ENCODE peak calls at places on chromosome 1, in eight cellular contexts. One of them, this sample, is unnamed.

GRCh38 chr1:155389831-155390230 is 69.1 kb downstream of the RUSC1 start:
- DNase-seq in body of pancreas: no peak
- DNase-seq in activated T-helper 1 cell treated with Interleukin-2 at 50 U/mL for 16 hours: no peak
- DNase-seq in pons: no peak
- DNase-seq in activated CD4-positive, alpha-beta T cell treated with anti-CD3 and anti-CD28 coated beads, Interleukin-2, amount 50 U/mL, for 1 hour: no peak
- DNase-seq in stimulated activated CD4-positive, alpha-beta T cell treated with anti-CD3 and anti-CD28 coated beads, Interleukin-2, amount 100 ng/mL, for 24 hours: no peak
- DNase-seq in IMR-90: peak; percentile 81
- DNase-seq in sigmoid colon: no peak
- DNase-seq in this sample: no peak

GRCh38 chr1:7558041-7558461 is 213.0 kb upstream of the VAMP3 start:
- DNase-seq in activated T-helper 1 cell treated with Interleukin-2 at 50 U/mL for 16 hours: no peak
- DNase-seq in pons: no peak
- DNase-seq in IMR-90: no peak
- DNase-seq in activated CD4-positive, alpha-beta T cell treated with anti-CD3 and anti-CD28 coated beads, Interleukin-2, amount 50 U/mL, for 1 hour: no peak
- DNase-seq in stimulated activated CD4-positive, alpha-beta T cell treated with anti-CD3 and anti-CD28 coated beads, Interleukin-2, amount 100 ng/mL, for 24 hours: no peak
- DNase-seq in body of pancreas: no peak
- DNase-seq in sigmoid colon: no peak
- DNase-seq in this sample: peak; percentile 50

GRCh38 chr1:109776911-109777310 is 13.2 kb upstream of the EPS8L3 start:
- DNase-seq in activated T-helper 1 cell treated with Interleukin-2 at 50 U/mL for 16 hours: peak; percentile 60
- DNase-seq in activated CD4-positive, alpha-beta T cell treated with anti-CD3 and anti-CD28 coated beads, Interleukin-2, amount 50 U/mL, for 1 hour: peak; percentile 72
- DNase-seq in pons: peak; percentile 91
- DNase-seq in sigmoid colon: peak; percentile 94
- DNase-seq in IMR-90: peak; percentile 78
- DNase-seq in stimulated activated CD4-positive, alpha-beta T cell treated with anti-CD3 and anti-CD28 coated beads, Interleukin-2, amount 100 ng/mL, for 24 hours: peak; percentile 80
- DNase-seq in body of pancreas: peak; percentile 84
- DNase-seq in this sample: peak; percentile 89

GRCh38 chr1:156900896-156901589 is 7.5 kb downstream of the PEAR1 start:
- DNase-seq in sigmoid colon: no peak
- DNase-seq in body of pancreas: no peak
- DNase-seq in activated CD4-positive, alpha-beta T cell treated with anti-CD3 and anti-CD28 coated beads, Interleukin-2, amount 50 U/mL, for 1 hour: no peak
- DNase-seq in activated T-helper 1 cell treated with Interleukin-2 at 50 U/mL for 16 hours: no peak
- DNase-seq in stimulated activated CD4-positive, alpha-beta T cell treated with anti-CD3 and anti-CD28 coated beads, Interleukin-2, amount 100 ng/mL, for 24 hours: no peak
- DNase-seq in pons: no peak
- DNase-seq in IMR-90: no peak
- DNase-seq in this sample: no peak

GRCh38 chr1:223140551-223140950 is 2.5 kb downstream of the TLR5 start:
- DNase-seq in stimulated activated CD4-positive, alpha-beta T cell treated with anti-CD3 and anti-CD28 coated beads, Interleukin-2, amount 100 ng/mL, for 24 hours: no peak
- DNase-seq in activated CD4-positive, alpha-beta T cell treated with anti-CD3 and anti-CD28 coated beads, Interleukin-2, amount 50 U/mL, for 1 hour: no peak
- DNase-seq in sigmoid colon: peak; percentile 39
- DNase-seq in activated T-helper 1 cell treated with Interleukin-2 at 50 U/mL for 16 hours: no peak
- DNase-seq in pons: no peak
- DNase-seq in body of pancreas: no peak
- DNase-seq in IMR-90: no peak
- DNase-seq in this sample: no peak

GRCh38 chr1:1021010-1021845 is 1.3 kb downstream of the AGRN start:
- DNase-seq in stimulated activated CD4-positive, alpha-beta T cell treated with anti-CD3 and anti-CD28 coated beads, Interleukin-2, amount 100 ng/mL, for 24 hours: no peak
- DNase-seq in activated T-helper 1 cell treated with Interleukin-2 at 50 U/mL for 16 hours: no peak
- DNase-seq in body of pancreas: peak; percentile 69
- DNase-seq in sigmoid colon: peak; percentile 83
- DNase-seq in IMR-90: peak; percentile 72
- DNase-seq in activated CD4-positive, alpha-beta T cell treated with anti-CD3 and anti-CD28 coated beads, Interleukin-2, amount 50 U/mL, for 1 hour: no peak
- DNase-seq in pons: no peak
- DNase-seq in this sample: peak; percentile 50

GRCh38 chr1:34642679-34643078 is 112.2 kb upstream of the GJB5 start:
- DNase-seq in activated CD4-positive, alpha-beta T cell treated with anti-CD3 and anti-CD28 coated beads, Interleukin-2, amount 50 U/mL, for 1 hour: no peak
- DNase-seq in activated T-helper 1 cell treated with Interleukin-2 at 50 U/mL for 16 hours: no peak
- DNase-seq in stimulated activated CD4-positive, alpha-beta T cell treated with anti-CD3 and anti-CD28 coated beads, Interleukin-2, amount 100 ng/mL, for 24 hours: no peak
- DNase-seq in body of pancreas: no peak
- DNase-seq in sigmoid colon: no peak
- DNase-seq in IMR-90: no peak
- DNase-seq in pons: no peak
- DNase-seq in this sample: peak; percentile 42

GRCh38 chr1:224668991-224669390 is 52.9 kb downstream of the CNIH3 start:
- DNase-seq in body of pancreas: peak; percentile 59
- DNase-seq in stimulated activated CD4-positive, alpha-beta T cell treated with anti-CD3 and anti-CD28 coated beads, Interleukin-2, amount 100 ng/mL, for 24 hours: no peak
- DNase-seq in activated T-helper 1 cell treated with Interleukin-2 at 50 U/mL for 16 hours: no peak
- DNase-seq in sigmoid colon: no peak
- DNase-seq in pons: peak; percentile 32
- DNase-seq in IMR-90: no peak
- DNase-seq in activated CD4-positive, alpha-beta T cell treated with anti-CD3 and anti-CD28 coated beads, Interleukin-2, amount 50 U/mL, for 1 hour: no peak
- DNase-seq in this sample: no peak

GRCh38 chr1:50493710-50494109 is 70.5 kb upstream of the DMRTA2 start:
- DNase-seq in sigmoid colon: no peak
- DNase-seq in activated T-helper 1 cell treated with Interleukin-2 at 50 U/mL for 16 hours: no peak
- DNase-seq in activated CD4-positive, alpha-beta T cell treated with anti-CD3 and anti-CD28 coated beads, Interleukin-2, amount 50 U/mL, for 1 hour: no peak
- DNase-seq in IMR-90: no peak
- DNase-seq in pons: no peak
- DNase-seq in body of pancreas: no peak
- DNase-seq in stimulated activated CD4-positive, alpha-beta T cell treated with anti-CD3 and anti-CD28 coated beads, Interleukin-2, amount 100 ng/mL, for 24 hours: no peak
- DNase-seq in this sample: no peak

GRCh38 chr1:36843027-36843426 is 191.3 kb downstream of the GRIK3 start:
- DNase-seq in body of pancreas: no peak
- DNase-seq in sigmoid colon: no peak
- DNase-seq in stimulated activated CD4-positive, alpha-beta T cell treated with anti-CD3 and anti-CD28 coated beads, Interleukin-2, amount 100 ng/mL, for 24 hours: no peak
- DNase-seq in activated CD4-positive, alpha-beta T cell treated with anti-CD3 and anti-CD28 coated beads, Interleukin-2, amount 50 U/mL, for 1 hour: no peak
- DNase-seq in activated T-helper 1 cell treated with Interleukin-2 at 50 U/mL for 16 hours: no peak
- DNase-seq in IMR-90: no peak
- DNase-seq in pons: no peak
- DNase-seq in this sample: no peak

GRCh38 chr1:232728507-232729263 is 76.5 kb upstream of the MAP10 start:
- DNase-seq in activated T-helper 1 cell treated with Interleukin-2 at 50 U/mL for 16 hours: no peak
- DNase-seq in body of pancreas: no peak
- DNase-seq in activated CD4-positive, alpha-beta T cell treated with anti-CD3 and anti-CD28 coated beads, Interleukin-2, amount 50 U/mL, for 1 hour: no peak
- DNase-seq in sigmoid colon: no peak
- DNase-seq in pons: no peak
- DNase-seq in stimulated activated CD4-positive, alpha-beta T cell treated with anti-CD3 and anti-CD28 coated beads, Interleukin-2, amount 100 ng/mL, for 24 hours: no peak
- DNase-seq in IMR-90: peak; percentile 26
- DNase-seq in this sample: no peak

GRCh38 chr1:150973826-150974579 is 632 bp downstream of the CERS2 start:
- DNase-seq in stimulated activated CD4-positive, alpha-beta T cell treated with anti-CD3 and anti-CD28 coated beads, Interleukin-2, amount 100 ng/mL, for 24 hours: peak; percentile 55
- DNase-seq in body of pancreas: peak; percentile 48
- DNase-seq in activated CD4-positive, alpha-beta T cell treated with anti-CD3 and anti-CD28 coated beads, Interleukin-2, amount 50 U/mL, for 1 hour: peak; percentile 29
- DNase-seq in activated T-helper 1 cell treated with Interleukin-2 at 50 U/mL for 16 hours: peak; percentile 9
- DNase-seq in pons: no peak
- DNase-seq in sigmoid colon: no peak
- DNase-seq in IMR-90: no peak
- DNase-seq in this sample: peak; percentile 75

GRCh38 chr1:160855181-160855981 is 7.3 kb downstream of the CD244 start:
- DNase-seq in activated T-helper 1 cell treated with Interleukin-2 at 50 U/mL for 16 hours: no peak
- DNase-seq in IMR-90: no peak
- DNase-seq in sigmoid colon: no peak
- DNase-seq in body of pancreas: no peak
- DNase-seq in stimulated activated CD4-positive, alpha-beta T cell treated with anti-CD3 and anti-CD28 coated beads, Interleukin-2, amount 100 ng/mL, for 24 hours: no peak
- DNase-seq in activated CD4-positive, alpha-beta T cell treated with anti-CD3 and anti-CD28 coated beads, Interleukin-2, amount 50 U/mL, for 1 hour: no peak
- DNase-seq in pons: no peak
- DNase-seq in this sample: no peak

GRCh38 chr1:24952413-24952841 is 22.4 kb upstream of the RUNX3 start:
- DNase-seq in activated CD4-positive, alpha-beta T cell treated with anti-CD3 and anti-CD28 coated beads, Interleukin-2, amount 50 U/mL, for 1 hour: no peak
- DNase-seq in stimulated activated CD4-positive, alpha-beta T cell treated with anti-CD3 and anti-CD28 coated beads, Interleukin-2, amount 100 ng/mL, for 24 hours: peak; percentile 43
- DNase-seq in sigmoid colon: no peak
- DNase-seq in activated T-helper 1 cell treated with Interleukin-2 at 50 U/mL for 16 hours: no peak
- DNase-seq in body of pancreas: no peak
- DNase-seq in IMR-90: no peak
- DNase-seq in pons: no peak
- DNase-seq in this sample: no peak

GRCh38 chr1:10708807-10709523 is 87.5 kb downstream of the CASZ1 start:
- DNase-seq in IMR-90: no peak
- DNase-seq in pons: no peak
- DNase-seq in body of pancreas: no peak
- DNase-seq in activated T-helper 1 cell treated with Interleukin-2 at 50 U/mL for 16 hours: no peak
- DNase-seq in activated CD4-positive, alpha-beta T cell treated with anti-CD3 and anti-CD28 coated beads, Interleukin-2, amount 50 U/mL, for 1 hour: no peak
- DNase-seq in stimulated activated CD4-positive, alpha-beta T cell treated with anti-CD3 and anti-CD28 coated beads, Interleukin-2, amount 100 ng/mL, for 24 hours: no peak
- DNase-seq in sigmoid colon: no peak
- DNase-seq in this sample: no peak

GRCh38 chr1:16422041-16422440 is 15.2 kb downstream of the SPATA21 start:
- DNase-seq in activated T-helper 1 cell treated with Interleukin-2 at 50 U/mL for 16 hours: no peak
- DNase-seq in sigmoid colon: no peak
- DNase-seq in pons: no peak
- DNase-seq in IMR-90: no peak
- DNase-seq in stimulated activated CD4-positive, alpha-beta T cell treated with anti-CD3 and anti-CD28 coated beads, Interleukin-2, amount 100 ng/mL, for 24 hours: no peak
- DNase-seq in activated CD4-positive, alpha-beta T cell treated with anti-CD3 and anti-CD28 coated beads, Interleukin-2, amount 50 U/mL, for 1 hour: no peak
- DNase-seq in body of pancreas: no peak
- DNase-seq in this sample: no peak

GRCh38 chr1:1305300-1306069 is 2.2 kb downstream of the ACAP3 start:
- DNase-seq in stimulated activated CD4-positive, alpha-beta T cell treated with anti-CD3 and anti-CD28 coated beads, Interleukin-2, amount 100 ng/mL, for 24 hours: peak; percentile 70
- DNase-seq in activated T-helper 1 cell treated with Interleukin-2 at 50 U/mL for 16 hours: peak; percentile 62
- DNase-seq in IMR-90: peak; percentile 71
- DNase-seq in sigmoid colon: peak; percentile 92
- DNase-seq in body of pancreas: peak; percentile 53
- DNase-seq in pons: peak; percentile 42
- DNase-seq in activated CD4-positive, alpha-beta T cell treated with anti-CD3 and anti-CD28 coated beads, Interleukin-2, amount 50 U/mL, for 1 hour: peak; percentile 65
- DNase-seq in this sample: peak; percentile 44

GRCh38 chr1:11934295-11935039 is at the start of gene PLOD1:
- DNase-seq in activated CD4-positive, alpha-beta T cell treated with anti-CD3 and anti-CD28 coated beads, Interleukin-2, amount 50 U/mL, for 1 hour: peak; percentile 84
- DNase-seq in body of pancreas: peak; percentile 90
- DNase-seq in stimulated activated CD4-positive, alpha-beta T cell treated with anti-CD3 and anti-CD28 coated beads, Interleukin-2, amount 100 ng/mL, for 24 hours: peak; percentile 89
- DNase-seq in pons: peak; percentile 79
- DNase-seq in activated T-helper 1 cell treated with Interleukin-2 at 50 U/mL for 16 hours: peak; percentile 81
- DNase-seq in sigmoid colon: peak; percentile 95
- DNase-seq in IMR-90: peak; percentile 84
- DNase-seq in this sample: peak; percentile 79

GRCh38 chr1:10308001-10308400 is 90.9 kb upstream of the PGD start:
- DNase-seq in sigmoid colon: no peak
- DNase-seq in activated T-helper 1 cell treated with Interleukin-2 at 50 U/mL for 16 hours: peak; percentile 10
- DNase-seq in activated CD4-positive, alpha-beta T cell treated with anti-CD3 and anti-CD28 coated beads, Interleukin-2, amount 50 U/mL, for 1 hour: no peak
- DNase-seq in body of pancreas: no peak
- DNase-seq in pons: no peak
- DNase-seq in stimulated activated CD4-positive, alpha-beta T cell treated with anti-CD3 and anti-CD28 coated beads, Interleukin-2, amount 100 ng/mL, for 24 hours: no peak
- DNase-seq in IMR-90: no peak
- DNase-seq in this sample: no peak

GRCh38 chr1:66752671-66753371 is 562 bp downstream of the DYNLT5 start:
- DNase-seq in sigmoid colon: no peak
- DNase-seq in IMR-90: no peak
- DNase-seq in activated T-helper 1 cell treated with Interleukin-2 at 50 U/mL for 16 hours: no peak
- DNase-seq in body of pancreas: no peak
- DNase-seq in stimulated activated CD4-positive, alpha-beta T cell treated with anti-CD3 and anti-CD28 coated beads, Interleukin-2, amount 100 ng/mL, for 24 hours: no peak
- DNase-seq in activated CD4-positive, alpha-beta T cell treated with anti-CD3 and anti-CD28 coated beads, Interleukin-2, amount 50 U/mL, for 1 hour: no peak
- DNase-seq in pons: no peak
- DNase-seq in this sample: peak; percentile 12